ENCODE peak calls at places on chromosomes 3 and 15, in nine cellular contexts. P is suprapubic skin, L is right cardiac atrium, U is OCI-LY7, Z is iPS DF 6.9, T is MM.1S, J is uterus, K is lung, I is H9. Y is an unnamed sample.

GRCh38 chr3:73546961-73547360 is 77.8 kb downstream of the PDZRN3 start:
- DNase-seq in P (no peak), L (no peak), U (no peak), Z (no peak), T (no peak), J (no peak), K (no peak), I (no peak), Y (no peak)

GRCh38 chr15:45448066-45448510 is 69.7 kb upstream of the GATM start:
- DNase-seq in P (no peak), L (no peak), U (no peak), Z (no peak), T (no peak), J (no peak), K (no peak), I (no peak), Y (no peak)

GRCh38 chr15:64861960-64862359 is 20.2 kb downstream of the PLEKHO2 start:
- DNase-seq in P (no peak), L (no peak), U (no peak), Z (no peak), T (no peak), J (no peak), K (no peak), I (peak; percentile 43), Y (no peak)

GRCh38 chr15:98405013-98405412 is 243.3 kb upstream of the IGF1R start:
- DNase-seq in P (no peak), L (no peak), U (no peak), Z (no peak), T (peak; percentile 67), J (no peak), K (no peak), I (no peak), Y (no peak)

GRCh38 chr3:55556622-55557531 is 69.8 kb upstream of the WNT5A start:
- DNase-seq in P (no peak), L (no peak), U (no peak), Z (no peak), T (no peak), J (no peak), K (no peak), I (no peak), Y (no peak)

GRCh38 chr15:20352241-20353200 is 189.1 kb downstream of the GOLGA6L6 start:
- DNase-seq in P (peak; percentile 49), L (no peak), U (no peak), Z (no peak), T (peak; percentile 5), J (peak; percentile 10), K (no peak), I (peak; percentile 27), Y (no peak)

GRCh38 chr3:141530133-141530768 is 43.4 kb downstream of the RASA2 start:
- DNase-seq in P (no peak), L (no peak), U (no peak), Z (no peak), T (no peak), J (no peak), K (no peak), I (no peak), Y (no peak)

GRCh38 chr3:141114179-141114745 is 63.1 kb downstream of the SPSB4 start:
- DNase-seq in P (no peak), L (no peak), U (no peak), Z (no peak), T (no peak), J (no peak), K (no peak), I (peak; percentile 8), Y (no peak)

GRCh38 chr3:153291052-153291689 is 129.1 kb downstream of the RAP2B start:
- DNase-seq in P (no peak), L (no peak), U (peak; percentile 58), Z (peak; percentile 16), T (peak; percentile 70), J (no peak), K (no peak), I (no peak), Y (no peak)

GRCh38 chr3:195133462-195133861 is 137.5 kb downstream of the XXYLT1 start:
- DNase-seq in P (peak; percentile 79), L (no peak), U (no peak), Z (no peak), T (no peak), J (no peak), K (no peak), I (no peak), Y (no peak)

GRCh38 chr15:89765694-89766093 is 10.4 kb upstream of the MESP2 start:
- DNase-seq in P (no peak), L (no peak), U (no peak), Z (no peak), T (no peak), J (no peak), K (no peak), I (no peak), Y (no peak)

GRCh38 chr15:71080166-71080565 is 35.1 kb upstream of the THSD4 start:
- DNase-seq in P (no peak), L (no peak), U (no peak), Z (no peak), T (no peak), J (no peak), K (no peak), I (no peak), Y (no peak)

GRCh38 chr3:60949146-60949545 is 302.1 kb downstream of the FHIT start:
- DNase-seq in P (no peak), L (no peak), U (no peak), Z (no peak), T (no peak), J (no peak), K (no peak), I (no peak), Y (no peak)

GRCh38 chr3:89405145-89405544 is 297.7 kb downstream of the EPHA3 start:
- DNase-seq in P (no peak), L (no peak), U (no peak), Z (no peak), T (no peak), J (no peak), K (no peak), I (peak; percentile 29), Y (no peak)

GRCh38 chr3:151318313-151318712 is 1.7 kb upstream of the GPR87 start:
- DNase-seq in P (no peak), L (no peak), U (no peak), Z (no peak), T (no peak), J (no peak), K (no peak), I (no peak), Y (no peak)
- H3K27ac ChIP-seq in P (peak overlapping the region; percentile 81), L (no peak overlapping the region), U (no peak overlapping the region), Z (no peak overlapping the region), T (no peak overlapping the region), J (no peak overlapping the region), K (no peak overlapping the region), I (no peak overlapping the region), Y (no peak overlapping the region)

GRCh38 chr3:184717608-184717995 is 5.7 kb upstream of the MAGEF1 start:
- DNase-seq in P (no peak), L (no peak), U (no peak), Z (no peak), T (no peak), J (no peak), K (peak; percentile 24), I (no peak), Y (no peak)

GRCh38 chr3:184718431-184718830 is 6.6 kb upstream of the MAGEF1 start:
- DNase-seq in P (no peak), L (no peak), U (no peak), Z (no peak), T (no peak), J (no peak), K (peak; percentile 22), I (no peak), Y (no peak)

GRCh38 chr3:184716652-184717607 is 5.1 kb upstream of the MAGEF1 start:
- DNase-seq in P (no peak), L (no peak), U (no peak), Z (no peak), T (no peak), J (peak; percentile 73), K (peak; percentile 30), I (peak; percentile 60), Y (no peak)

GRCh38 chr3:184713521-184713920 is 1.7 kb upstream of the MAGEF1 start:
- DNase-seq in P (no peak), L (no peak), U (no peak), Z (no peak), T (no peak), J (no peak), K (no peak), I (no peak), Y (no peak)

GRCh38 chr3:184715943-184716651 is 4.2 kb upstream of the MAGEF1 start:
- DNase-seq in P (no peak), L (no peak), U (no peak), Z (no peak), T (no peak), J (no peak), K (peak; percentile 37), I (no peak), Y (no peak)
- H3K27ac ChIP-seq in P (peak overlapping the region; percentile 66), L (peak overlapping the region; percentile 83), U (no peak overlapping the region), Z (no peak overlapping the region), T (no peak overlapping the region), J (peak overlapping the region; percentile 73), K (peak overlapping the region; percentile 74), I (no peak overlapping the region), Y (peak overlapping the region; percentile 92)

GRCh38 chr3:149650828-149651227 is 7.0 kb downstream of the WWTR1 start:
- DNase-seq in P (no peak), L (no peak), U (no peak), Z (no peak), T (no peak), J (no peak), K (no peak), I (no peak), Y (no peak)
- H3K27ac ChIP-seq in P (no peak overlapping the region), L (no peak overlapping the region), U (no peak overlapping the region), Z (no peak overlapping the region), T (no peak overlapping the region), J (peak overlapping the region; percentile 18), K (no peak overlapping the region), I (no peak overlapping the region), Y (no peak overlapping the region)

DNA sequence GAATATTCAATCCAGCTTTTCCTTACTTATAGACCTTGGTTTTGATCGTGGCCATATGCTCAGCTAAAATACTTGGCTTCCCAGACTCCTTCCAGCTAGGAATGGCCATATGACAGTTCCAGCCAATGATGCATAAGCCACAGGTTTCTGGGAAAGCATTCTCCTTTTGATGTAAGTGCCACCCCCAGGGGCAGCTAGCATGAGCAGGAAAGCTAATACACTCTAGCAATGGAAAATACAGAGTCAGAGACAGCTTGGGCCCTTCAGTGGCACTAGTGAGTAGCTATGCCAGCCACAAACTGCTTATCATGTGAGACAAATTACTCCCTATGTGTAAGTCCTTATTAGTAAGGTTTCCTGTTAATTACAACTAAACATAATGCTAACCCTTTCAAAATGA is 26.7 kb downstream of the TBC1D2B start:
- DNase-seq in P (no peak), L (no peak), U (no peak), Z (no peak), T (no peak), J (no peak), K (no peak), I (no peak), Y (no peak)
- H3K27ac ChIP-seq in P (peak overlapping the region; percentile 12), L (no peak overlapping the region), U (peak overlapping the region; percentile 54), Z (no peak overlapping the region), T (peak overlapping the region; percentile 25), J (peak overlapping the region; percentile 71), K (no peak overlapping the region), I (no peak overlapping the region), Y (no peak overlapping the region)

Y was measured in tibial nerve.